ENCODE peak calls at places on chromosomes 11 and 22, in five cellular contexts. T, L, Q, X and M are unnamed samples.

GRCh38 chr22:36465232-36466021 is 16.0 kb downstream of the TXN2 start:
- DNase-seq in L (peak; percentile 99), T (no peak), X (peak; percentile 95), Q (no peak), M (peak; percentile 43)

GRCh38 chr11:119912214-119912613 is 183.2 kb upstream of the NECTIN1 start:
- DNase-seq in X (no peak), Q (no peak), L (no peak), T (no peak), M (no peak)

GRCh38 chr11:74679513-74679865 is 51.7 kb downstream of the CHRDL2 start:
- DNase-seq in L (no peak), Q (no peak), T (no peak), X (no peak), M (no peak)

GRCh38 chr11:130625907-130626306 is 177.5 kb downstream of the ADAMTS15 start:
- DNase-seq in Q (no peak), L (no peak), T (no peak), X (no peak), M (no peak)

GRCh38 chr11:16191212-16191851 is 165.0 kb downstream of the SOX6 start:
- DNase-seq in L (no peak), X (no peak), Q (no peak), T (no peak), M (no peak)

GRCh38 chr11:113572349-113572748 is 97.2 kb upstream of the DRD2 start:
- DNase-seq in L (no peak), Q (no peak), X (no peak), T (no peak), M (no peak)

GRCh38 chr11:106456651-106457050 is 379.2 kb downstream of the AASDHPPT start:
- DNase-seq in Q (no peak), T (no peak), L (no peak), X (peak; percentile 85), M (no peak)

GRCh38 chr11:112271242-112271641 is 10.6 kb upstream of the PLET1 start:
- DNase-seq in T (no peak), L (no peak), X (no peak), Q (no peak), M (no peak)

GRCh38 chr11:10038916-10039315 is 255.1 kb downstream of the SBF2 start:
- DNase-seq in X (no peak), T (no peak), L (no peak), Q (no peak), M (no peak)

GRCh38 chr11:27025957-27026356 is 14.7 kb upstream of the BBOX1 start:
- DNase-seq in X (no peak), T (no peak), L (no peak), Q (no peak), M (no peak)

GRCh38 chr11:74720596-74721478 is 10.4 kb downstream of the CHRDL2 start:
- DNase-seq in L (no peak), T (peak; percentile 96), X (no peak), Q (no peak), M (peak; percentile 63)

GRCh38 chr22:22406445-22406844 is 102.1 kb downstream of the ZNF280B start:
- DNase-seq in X (no peak), L (no peak), T (peak; percentile 74), Q (no peak), M (no peak)
- H3K27me3 ChIP-seq in X (peaks cover 10% of the 10 kb centered on the region), L (no peaks in the 10 kb centered on the region), T (no peaks in the 10 kb centered on the region), Q (no peaks in the 10 kb centered on the region), M (peaks cover 95% of the 10 kb centered on the region)

DNA sequence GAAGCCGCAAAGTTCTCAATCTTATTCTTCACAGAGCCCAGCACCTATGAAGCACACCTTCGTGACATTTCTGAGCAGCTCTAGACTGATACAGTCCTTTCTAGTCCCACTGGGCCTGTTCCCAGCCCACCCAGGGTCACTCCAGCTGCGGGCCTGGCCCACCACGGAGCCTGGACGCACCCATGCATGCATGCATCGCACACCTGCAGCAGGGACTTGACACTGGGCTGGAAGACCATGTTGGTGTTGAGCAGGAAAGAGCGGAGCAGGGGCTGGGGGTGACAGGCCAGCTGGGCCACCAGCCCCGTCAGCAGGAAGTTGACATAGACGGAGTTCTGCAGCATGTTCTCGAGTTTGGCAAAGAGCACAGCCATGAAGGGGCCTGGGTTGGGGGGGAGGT is 9.2 kb downstream of the C11orf42 start:
- DNase-seq in X (no peak), Q (no peak), T (no peak), L (peak; percentile 42), M (no peak)
- H3K36me3 ChIP-seq in X (peaks cover 33% of the 10 kb centered on the region), Q (peaks cover 13% of the 10 kb centered on the region), T (peaks cover 99% of the 10 kb centered on the region), L (no peaks in the 10 kb centered on the region), M (peaks cover 17% of the 10 kb centered on the region)

DNA sequence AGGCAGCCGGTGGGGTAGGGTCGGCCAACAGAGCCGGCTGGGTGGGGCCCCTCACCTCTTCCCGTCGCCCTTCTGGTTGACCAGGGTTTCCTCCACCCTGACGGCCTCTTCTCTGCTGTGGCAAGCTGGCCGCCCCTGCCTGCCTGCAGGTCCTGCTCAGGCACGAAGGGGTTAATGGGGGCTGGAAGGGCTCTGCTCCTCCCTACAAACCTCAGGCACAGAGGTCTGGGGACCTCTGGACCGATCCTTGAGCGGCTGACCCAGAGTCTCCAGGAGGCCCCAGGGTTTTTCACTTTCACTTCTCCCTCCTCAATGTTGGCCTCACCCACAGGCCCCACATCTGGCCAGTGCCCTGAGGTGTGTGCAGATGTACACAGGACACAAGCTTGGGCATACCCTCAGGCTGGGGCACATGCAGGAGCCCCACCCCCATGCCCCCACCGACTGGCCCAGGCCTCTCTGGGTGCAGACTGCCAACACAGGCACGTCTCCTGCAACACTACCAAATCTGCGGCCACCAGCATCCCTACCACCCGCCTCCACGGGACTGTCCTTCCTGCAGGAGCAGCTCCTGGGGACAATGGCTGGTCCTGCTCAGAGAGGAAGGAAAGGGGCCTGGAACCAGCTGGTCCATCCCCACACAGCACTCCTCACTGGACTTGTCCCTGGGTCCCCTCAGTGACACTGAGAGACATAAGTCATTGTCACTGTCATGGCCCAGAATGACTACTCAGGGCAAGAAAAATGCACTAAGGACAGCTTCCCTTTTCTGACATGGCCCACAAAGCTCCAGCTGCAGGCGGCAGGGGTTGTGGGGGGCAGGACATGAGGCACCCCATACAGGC is 3.2 kb upstream of the TBX1 start:
- DNase-seq in Q (no peak), X (no peak), L (peak; percentile 55), T (no peak), M (peak; percentile 90)
- H3K27me3 ChIP-seq in Q (peaks cover 11% of the 10 kb centered on the region), X (no peaks in the 10 kb centered on the region), L (peaks cover 18% of the 10 kb centered on the region), T (peaks cover 63% of the 10 kb centered on the region), M (peaks cover 92% of the 10 kb centered on the region)

DNA sequence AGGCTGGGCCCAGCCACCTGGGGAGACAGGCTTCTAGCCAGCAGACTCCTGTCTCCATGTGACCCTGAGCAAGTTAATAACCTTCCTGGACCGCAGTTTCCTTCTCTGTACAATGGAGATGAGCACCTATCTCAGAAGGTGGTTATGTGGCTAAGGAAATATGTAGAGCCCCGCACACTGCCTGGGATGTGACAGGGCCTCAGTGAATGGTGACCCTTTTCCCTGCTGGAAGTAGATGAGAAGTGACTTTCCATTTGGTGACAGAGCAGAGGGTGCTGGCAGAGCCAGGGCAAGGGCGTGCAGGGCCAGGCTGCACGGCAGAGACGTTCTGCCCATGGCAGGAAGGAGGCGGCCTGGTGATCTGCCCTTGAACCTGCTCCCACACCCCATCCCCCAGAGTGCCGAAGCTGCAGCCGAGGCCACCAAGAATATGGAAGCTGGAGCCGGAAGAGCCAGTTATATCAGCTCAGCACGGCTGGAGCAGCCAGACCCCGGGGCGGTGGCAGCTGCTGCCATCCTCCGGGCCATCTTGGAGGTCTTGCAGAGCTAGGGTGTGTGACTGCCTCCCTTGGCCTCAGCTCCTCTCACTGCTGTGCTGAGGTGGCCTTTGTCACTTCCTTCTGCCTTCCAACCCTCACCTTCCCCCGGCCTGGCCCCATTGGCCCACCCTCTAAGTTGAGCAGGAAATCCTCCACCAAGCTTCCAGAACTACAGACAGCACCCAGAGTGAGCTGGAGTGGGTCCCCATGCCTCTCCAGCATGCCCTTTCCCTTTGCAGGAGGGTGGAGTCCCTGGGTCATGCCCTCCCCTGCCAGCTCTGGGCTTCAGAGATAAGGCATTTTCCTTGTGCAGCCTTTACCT is 13.2 kb downstream of the TKFC start:
- DNase-seq in T (no peak), L (no peak), X (no peak), Q (no peak), M (no peak)
- H3K36me3 ChIP-seq in T (peaks cover 59% of the 10 kb centered on the region), L (no peaks in the 10 kb centered on the region), X (peaks cover 13% of the 10 kb centered on the region), Q (peaks cover 5% of the 10 kb centered on the region), M (no peaks in the 10 kb centered on the region)

GRCh38 chr22:43520632-43521039 is 108.8 kb downstream of the MPPED1 start:
- DNase-seq in Q (no peak), T (no peak), L (no peak), X (peak; percentile 30), M (no peak)
- H3K27me3 ChIP-seq in Q (no peaks in the 10 kb centered on the region), T (no peaks in the 10 kb centered on the region), L (no peaks in the 10 kb centered on the region), X (no peaks in the 10 kb centered on the region), M (no peaks in the 10 kb centered on the region)

GRCh38 chr11:94803491-94803890 is 35.3 kb downstream of the AMOTL1 start:
- DNase-seq in L (no peak), Q (no peak), T (no peak), X (no peak), M (no peak)
- H3K36me3 ChIP-seq in L (no peaks in the 10 kb centered on the region), Q (no peaks in the 10 kb centered on the region), T (peaks cover 38% of the 10 kb centered on the region), X (peaks cover 35% of the 10 kb centered on the region), M (peaks cover 11% of the 10 kb centered on the region)

GRCh38 chr22:19716829-19717105 is 2.5 kb downstream of the SEPTIN5 start:
- DNase-seq in X (no peak), L (peak; percentile 67), T (no peak), Q (no peak), M (no peak)
- H3K27me3 ChIP-seq in X (no peaks in the 10 kb centered on the region), L (no peaks in the 10 kb centered on the region), T (no peaks in the 10 kb centered on the region), Q (peaks cover 3% of the 10 kb centered on the region), M (peaks cover 56% of the 10 kb centered on the region)

GRCh38 chr11:64776875-64777274 is 1.5 kb downstream of the SF1 start:
- DNase-seq in T (no peak), L (peak; percentile 13), Q (no peak), X (no peak), M (no peak)
- H3K36me3 ChIP-seq in T (peaks cover 52% of the 10 kb centered on the region), L (peaks cover 3% of the 10 kb centered on the region), Q (peaks cover 51% of the 10 kb centered on the region), X (peaks cover 55% of the 10 kb centered on the region), M (peaks cover 44% of the 10 kb centered on the region)

DNA sequence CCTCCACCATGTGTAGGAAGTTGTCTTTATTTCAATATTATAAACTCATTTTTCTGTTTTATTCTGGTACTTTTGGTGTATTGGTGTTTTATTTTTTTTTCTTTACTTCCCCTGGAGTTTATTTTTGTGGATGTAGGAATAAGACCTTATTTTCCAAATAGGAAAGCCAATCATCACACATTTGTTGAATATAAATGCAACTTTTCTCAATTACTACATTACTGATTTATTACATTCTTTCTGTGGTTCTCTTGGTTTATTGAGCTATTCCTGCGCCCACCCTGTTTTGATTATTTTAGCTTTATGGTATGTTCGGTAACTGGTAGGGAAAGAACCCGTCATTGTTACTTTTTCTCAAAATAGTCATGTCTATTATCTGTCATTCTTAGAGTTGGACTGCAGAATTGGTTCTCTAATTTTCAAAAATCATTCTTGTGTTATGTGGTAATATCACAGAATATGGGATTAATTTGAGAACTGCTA is 3.6 kb downstream of the IGLL5 start:
- DNase-seq in T (no peak), X (no peak), L (no peak), Q (no peak), M (no peak)
- H3K27me3 ChIP-seq in T (no peaks in the 10 kb centered on the region), X (peaks cover 32% of the 10 kb centered on the region), L (no peaks in the 10 kb centered on the region), Q (no peaks in the 10 kb centered on the region), M (peaks cover 10% of the 10 kb centered on the region)